ENCODE peak calls at places on chromosomes 7 and 10, in five cellular contexts. W, S, K, U and P are unnamed samples.
A peak's percentile ranks its signal among the peaks of the same experiment; 100 is the strongest.

GRCh38 chr7:924541-925231 is 29.8 kb downstream of the ADAP1 start:
- DNase-seq in W (no peak), S (peak; percentile 55), K (peak; percentile 60), U (peak; percentile 12), P (no peak)

GRCh38 chr7:116316838-116317612 is 106.7 kb downstream of the TES start:
- DNase-seq in W (peak; percentile 90), S (peak; percentile 83), K (no peak), U (peak; percentile 99), P (no peak)

GRCh38 chr10:131646551-131647525 is 254.0 kb upstream of the PPP2R2D start:
- DNase-seq in W (no peak), S (no peak), K (no peak), U (no peak), P (no peak)

GRCh38 chr10:71094712-71095390 is 117.5 kb upstream of the UNC5B start:
- DNase-seq in W (no peak), S (no peak), K (no peak), U (no peak), P (no peak)

GRCh38 chr10:15562578-15562977 is 157.1 kb downstream of the ITGA8 start:
- DNase-seq in W (no peak), S (no peak), K (no peak), U (no peak), P (no peak)

GRCh38 chr10:92757066-92757716 is 67.4 kb downstream of the HHEX start:
- DNase-seq in W (peak; percentile 55), S (no peak), K (no peak), U (peak; percentile 82), P (peak; percentile 97)

GRCh38 chr7:93203496-93203895 is 22.8 kb downstream of the HEPACAM2 start:
- DNase-seq in W (no peak), S (no peak), K (no peak), U (no peak), P (no peak)

GRCh38 chr10:119494224-119495060 is 48.1 kb downstream of the RGS10 start:
- DNase-seq in W (no peak), S (no peak), K (no peak), U (peak; percentile 76), P (no peak)

GRCh38 chr10:130456616-130457015 is 320.4 kb downstream of the GLRX3 start:
- DNase-seq in W (no peak), S (no peak), K (no peak), U (no peak), P (no peak)

GRCh38 chr7:31122649-31123058 is 70.5 kb downstream of the ADCYAP1R1 start:
- DNase-seq in W (peak; percentile 71), S (no peak), K (no peak), U (peak; percentile 90), P (peak; percentile 17)

GRCh38 chr10:46253076-46254006 is 33.5 kb upstream of the ANTXRL start:
- DNase-seq in W (no peak), S (no peak), K (no peak), U (no peak), P (no peak)

GRCh38 chr10:69344591-69345244 is 66.4 kb downstream of the HK1 start:
- DNase-seq in W (no peak), S (no peak), K (no peak), U (no peak), P (no peak)

GRCh38 chr10:101629781-101630419 is 41.8 kb downstream of the DPCD start:
- DNase-seq in W (no peak), S (peak; percentile 17), K (no peak), U (no peak), P (no peak)

GRCh38 chr7:44087914-44088838 is 5.8 kb upstream of the POLM start:
- DNase-seq in W (no peak), S (no peak), K (no peak), U (peak; percentile 81), P (no peak)

GRCh38 chr7:117071597-117071996 is 118.3 kb downstream of the ST7 start:
- DNase-seq in W (no peak), S (no peak), K (no peak), U (no peak), P (no peak)

GRCh38 chr7:77653572-77653971 is 42.7 kb upstream of the RSBN1L start:
- DNase-seq in W (no peak), S (no peak), K (no peak), U (no peak), P (no peak)

GRCh38 chr7:111541067-111541466 is 21.2 kb downstream of the IMMP2L start:
- DNase-seq in W (no peak), S (no peak), K (no peak), U (no peak), P (no peak)

GRCh38 chr10:11742009-11742778 is at the start of gene ECHDC3:
- DNase-seq in W (peak; percentile 63), S (no peak), K (peak; percentile 35), U (no peak), P (no peak)

GRCh38 chr7:134851141-134851540 is 71.7 kb downstream of the CALD1 start:
- DNase-seq in W (peak; percentile 4), S (no peak), K (no peak), U (no peak), P (no peak)

GRCh38 chr10:91800192-91800591 is 2.0 kb downstream of the TNKS2 start:
- DNase-seq in W (no peak), S (no peak), K (no peak), U (no peak), P (no peak)

GRCh38 chr7:149637911-149638565 is 135.3 kb downstream of the ZNF467 start:
- DNase-seq in W (no peak), S (no peak), K (no peak), U (no peak), P (no peak)

GRCh38 chr10:50310560-50311174 is 59.4 kb upstream of the ASAH2 start:
- DNase-seq in W (no peak), S (no peak), K (no peak), U (no peak), P (no peak)

GRCh38 chr7:55538538-55538937 is 33.8 kb downstream of the VOPP1 start:
- DNase-seq in W (peak; percentile 76), S (no peak), K (no peak), U (peak; percentile 97), P (no peak)

GRCh38 chr10:14397069-14397468 is 66.3 kb upstream of the FRMD4A start:
- DNase-seq in W (peak; percentile 89), S (peak; percentile 65), K (no peak), U (peak; percentile 100), P (no peak)

GRCh38 chr7:137956591-137956990 is 45.3 kb downstream of the CREB3L2 start:
- DNase-seq in W (no peak), S (no peak), K (no peak), U (no peak), P (no peak)